ENCODE peak calls at places on chromosomes 16 and 17, in ten cellular contexts. One of them, this sample, is unnamed.

GRCh38 chr16:49921106-49921505 is 65.2 kb upstream of the ZNF423 start:
- DNase-seq in stomach: no peak
- DNase-seq in H9: no peak
- DNase-seq in CD8-positive, alpha-beta T cell: no peak
- DNase-seq in GM12865: no peak
- DNase-seq in endothelial cell: no peak
- DNase-seq in transverse colon: no peak
- DNase-seq in BJ: no peak
- DNase-seq in left ventricle myocardium inferior: no peak
- DNase-seq in uterus: no peak
- DNase-seq in this sample: no peak

GRCh38 chr16:58086381-58087208 is 42.6 kb downstream of the CFAP20 start:
- DNase-seq in stomach: no peak
- DNase-seq in transverse colon: no peak
- DNase-seq in uterus: no peak
- DNase-seq in H9: no peak
- DNase-seq in GM12865: no peak
- DNase-seq in BJ: no peak
- DNase-seq in endothelial cell: no peak
- DNase-seq in CD8-positive, alpha-beta T cell: no peak
- DNase-seq in left ventricle myocardium inferior: no peak
- DNase-seq in this sample: no peak

GRCh38 chr16:88527186-88527936 is 42.8 kb upstream of the ZC3H18 start:
- DNase-seq in transverse colon: peak; percentile 71
- DNase-seq in CD8-positive, alpha-beta T cell: peak; percentile 81
- DNase-seq in uterus: peak; percentile 64
- DNase-seq in endothelial cell: peak; percentile 85
- DNase-seq in stomach: peak; percentile 88
- DNase-seq in BJ: no peak
- DNase-seq in H9: peak; percentile 81
- DNase-seq in left ventricle myocardium inferior: peak; percentile 68
- DNase-seq in GM12865: peak; percentile 70
- DNase-seq in this sample: peak; percentile 74

GRCh38 chr17:68197091-68197996 is 50.5 kb upstream of the AMZ2 start:
- DNase-seq in CD8-positive, alpha-beta T cell: peak; percentile 65
- DNase-seq in BJ: no peak
- DNase-seq in uterus: no peak
- DNase-seq in GM12865: no peak
- DNase-seq in transverse colon: peak; percentile 36
- DNase-seq in left ventricle myocardium inferior: peak; percentile 21
- DNase-seq in H9: peak; percentile 73
- DNase-seq in endothelial cell: peak; percentile 20
- DNase-seq in stomach: no peak
- DNase-seq in this sample: no peak

GRCh38 chr17:82884923-82885322 is 45.1 kb upstream of the ZNF750 start:
- DNase-seq in transverse colon: peak; percentile 36
- DNase-seq in BJ: no peak
- DNase-seq in left ventricle myocardium inferior: no peak
- DNase-seq in stomach: no peak
- DNase-seq in CD8-positive, alpha-beta T cell: peak; percentile 78
- DNase-seq in uterus: no peak
- DNase-seq in GM12865: peak; percentile 21
- DNase-seq in endothelial cell: no peak
- DNase-seq in H9: no peak
- DNase-seq in this sample: no peak

GRCh38 chr17:30207655-30208054 is 27.8 kb downstream of the SLC6A4 start:
- DNase-seq in left ventricle myocardium inferior: no peak
- DNase-seq in GM12865: no peak
- DNase-seq in CD8-positive, alpha-beta T cell: no peak
- DNase-seq in H9: peak; percentile 26
- DNase-seq in endothelial cell: no peak
- DNase-seq in stomach: no peak
- DNase-seq in uterus: no peak
- DNase-seq in transverse colon: no peak
- DNase-seq in BJ: no peak
- DNase-seq in this sample: no peak

GRCh38 chr16:3022208-3022696 is 1.5 kb downstream of the HCFC1R1 start:
- DNase-seq in CD8-positive, alpha-beta T cell: peak; percentile 77
- DNase-seq in stomach: peak; percentile 91
- DNase-seq in endothelial cell: peak; percentile 61
- DNase-seq in left ventricle myocardium inferior: peak; percentile 88
- DNase-seq in BJ: peak; percentile 75
- DNase-seq in GM12865: no peak
- DNase-seq in transverse colon: peak; percentile 88
- DNase-seq in uterus: peak; percentile 95
- DNase-seq in H9: peak; percentile 90
- DNase-seq in this sample: peak; percentile 86

GRCh38 chr16:59591480-59591879 is 857.4 kb upstream of the GOT2 start:
- DNase-seq in H9: no peak
- DNase-seq in CD8-positive, alpha-beta T cell: no peak
- DNase-seq in stomach: no peak
- DNase-seq in transverse colon: no peak
- DNase-seq in left ventricle myocardium inferior: no peak
- DNase-seq in uterus: no peak
- DNase-seq in GM12865: no peak
- DNase-seq in endothelial cell: no peak
- DNase-seq in BJ: no peak
- DNase-seq in this sample: no peak

GRCh38 chr17:72510454-72511016 is 389.7 kb downstream of the SOX9 start:
- DNase-seq in stomach: no peak
- DNase-seq in left ventricle myocardium inferior: no peak
- DNase-seq in transverse colon: no peak
- DNase-seq in GM12865: peak; percentile 69
- DNase-seq in CD8-positive, alpha-beta T cell: no peak
- DNase-seq in uterus: no peak
- DNase-seq in BJ: no peak
- DNase-seq in H9: no peak
- DNase-seq in endothelial cell: no peak
- DNase-seq in this sample: peak; percentile 59

GRCh38 chr17:81135503-81136283 is 29.6 kb upstream of the PVALEF start:
- DNase-seq in endothelial cell: no peak
- DNase-seq in left ventricle myocardium inferior: no peak
- DNase-seq in transverse colon: no peak
- DNase-seq in BJ: no peak
- DNase-seq in uterus: no peak
- DNase-seq in GM12865: no peak
- DNase-seq in stomach: no peak
- DNase-seq in H9: no peak
- DNase-seq in CD8-positive, alpha-beta T cell: no peak
- DNase-seq in this sample: no peak

GRCh38 chr16:66069576-66069975 is 296.9 kb upstream of the CDH5 start:
- DNase-seq in CD8-positive, alpha-beta T cell: no peak
- DNase-seq in H9: no peak
- DNase-seq in BJ: no peak
- DNase-seq in transverse colon: no peak
- DNase-seq in uterus: no peak
- DNase-seq in stomach: no peak
- DNase-seq in endothelial cell: no peak
- DNase-seq in GM12865: no peak
- DNase-seq in left ventricle myocardium inferior: no peak
- DNase-seq in this sample: no peak

GRCh38 chr16:3509470-3509928 is 8.7 kb downstream of the CLUAP1 start:
- DNase-seq in uterus: no peak
- DNase-seq in CD8-positive, alpha-beta T cell: peak; percentile 90
- DNase-seq in BJ: no peak
- DNase-seq in stomach: peak; percentile 49
- DNase-seq in GM12865: peak; percentile 91
- DNase-seq in transverse colon: peak; percentile 63
- DNase-seq in left ventricle myocardium inferior: no peak
- DNase-seq in endothelial cell: no peak
- DNase-seq in H9: peak; percentile 5
- DNase-seq in this sample: no peak

GRCh38 chr16:48676836-48677235 is 66.9 kb upstream of the N4BP1 start:
- DNase-seq in stomach: no peak
- DNase-seq in BJ: no peak
- DNase-seq in transverse colon: no peak
- DNase-seq in left ventricle myocardium inferior: no peak
- DNase-seq in uterus: no peak
- DNase-seq in H9: no peak
- DNase-seq in endothelial cell: no peak
- DNase-seq in CD8-positive, alpha-beta T cell: no peak
- DNase-seq in GM12865: no peak
- DNase-seq in this sample: peak; percentile 32

GRCh38 chr16:64629622-64630021 is 492.2 kb downstream of the CDH11 start:
- DNase-seq in H9: no peak
- DNase-seq in endothelial cell: no peak
- DNase-seq in uterus: no peak
- DNase-seq in stomach: no peak
- DNase-seq in left ventricle myocardium inferior: no peak
- DNase-seq in transverse colon: no peak
- DNase-seq in BJ: no peak
- DNase-seq in CD8-positive, alpha-beta T cell: no peak
- DNase-seq in GM12865: no peak
- DNase-seq in this sample: no peak

GRCh38 chr17:42347198-42347597 is 41.0 kb downstream of the STAT3 start:
- DNase-seq in transverse colon: peak; percentile 44
- DNase-seq in endothelial cell: no peak
- DNase-seq in H9: no peak
- DNase-seq in BJ: peak; percentile 79
- DNase-seq in CD8-positive, alpha-beta T cell: no peak
- DNase-seq in uterus: peak; percentile 91
- DNase-seq in GM12865: no peak
- DNase-seq in stomach: peak; percentile 67
- DNase-seq in left ventricle myocardium inferior: no peak
- DNase-seq in this sample: no peak

GRCh38 chr16:49620158-49620867 is 235.6 kb downstream of the ZNF423 start:
- DNase-seq in CD8-positive, alpha-beta T cell: no peak
- DNase-seq in GM12865: no peak
- DNase-seq in transverse colon: peak; percentile 31
- DNase-seq in BJ: no peak
- DNase-seq in endothelial cell: no peak
- DNase-seq in uterus: peak; percentile 75
- DNase-seq in left ventricle myocardium inferior: peak; percentile 84
- DNase-seq in stomach: peak; percentile 72
- DNase-seq in H9: peak; percentile 24
- DNase-seq in this sample: peak; percentile 86

GRCh38 chr16:27625050-27625697 is 75.2 kb downstream of the KATNIP start:
- DNase-seq in left ventricle myocardium inferior: no peak
- DNase-seq in H9: no peak
- DNase-seq in endothelial cell: no peak
- DNase-seq in GM12865: no peak
- DNase-seq in BJ: no peak
- DNase-seq in CD8-positive, alpha-beta T cell: no peak
- DNase-seq in transverse colon: peak; percentile 45
- DNase-seq in uterus: no peak
- DNase-seq in stomach: no peak
- DNase-seq in this sample: no peak
- TF ChIP-seq CTCF in left ventricle myocardium inferior: no peak
- TF ChIP-seq CTCF in H9: no peak
- TF ChIP-seq CTCF in endothelial cell: no peak
- TF ChIP-seq CTCF in GM12865: no peak
- TF ChIP-seq CTCF in BJ: no peak
- TF ChIP-seq CTCF in CD8-positive, alpha-beta T cell: no peak
- TF ChIP-seq CTCF in transverse colon: no peak
- TF ChIP-seq CTCF in uterus: no peak
- TF ChIP-seq CTCF in stomach: no peak
- TF ChIP-seq CTCF in this sample: no peak

GRCh38 chr16:86704516-86704915 is 126.2 kb downstream of the FOXL1 start:
- DNase-seq in GM12865: no peak
- DNase-seq in BJ: no peak
- DNase-seq in left ventricle myocardium inferior: no peak
- DNase-seq in endothelial cell: no peak
- DNase-seq in H9: no peak
- DNase-seq in uterus: no peak
- DNase-seq in stomach: no peak
- DNase-seq in CD8-positive, alpha-beta T cell: no peak
- DNase-seq in transverse colon: no peak
- DNase-seq in this sample: no peak
- TF ChIP-seq CTCF in GM12865: no peak
- TF ChIP-seq CTCF in BJ: no peak
- TF ChIP-seq CTCF in left ventricle myocardium inferior: no peak
- TF ChIP-seq CTCF in endothelial cell: no peak
- TF ChIP-seq CTCF in H9: no peak
- TF ChIP-seq CTCF in uterus: no peak
- TF ChIP-seq CTCF in stomach: no peak
- TF ChIP-seq CTCF in CD8-positive, alpha-beta T cell: no peak
- TF ChIP-seq CTCF in transverse colon: no peak
- TF ChIP-seq CTCF in this sample: no peak

DNA sequence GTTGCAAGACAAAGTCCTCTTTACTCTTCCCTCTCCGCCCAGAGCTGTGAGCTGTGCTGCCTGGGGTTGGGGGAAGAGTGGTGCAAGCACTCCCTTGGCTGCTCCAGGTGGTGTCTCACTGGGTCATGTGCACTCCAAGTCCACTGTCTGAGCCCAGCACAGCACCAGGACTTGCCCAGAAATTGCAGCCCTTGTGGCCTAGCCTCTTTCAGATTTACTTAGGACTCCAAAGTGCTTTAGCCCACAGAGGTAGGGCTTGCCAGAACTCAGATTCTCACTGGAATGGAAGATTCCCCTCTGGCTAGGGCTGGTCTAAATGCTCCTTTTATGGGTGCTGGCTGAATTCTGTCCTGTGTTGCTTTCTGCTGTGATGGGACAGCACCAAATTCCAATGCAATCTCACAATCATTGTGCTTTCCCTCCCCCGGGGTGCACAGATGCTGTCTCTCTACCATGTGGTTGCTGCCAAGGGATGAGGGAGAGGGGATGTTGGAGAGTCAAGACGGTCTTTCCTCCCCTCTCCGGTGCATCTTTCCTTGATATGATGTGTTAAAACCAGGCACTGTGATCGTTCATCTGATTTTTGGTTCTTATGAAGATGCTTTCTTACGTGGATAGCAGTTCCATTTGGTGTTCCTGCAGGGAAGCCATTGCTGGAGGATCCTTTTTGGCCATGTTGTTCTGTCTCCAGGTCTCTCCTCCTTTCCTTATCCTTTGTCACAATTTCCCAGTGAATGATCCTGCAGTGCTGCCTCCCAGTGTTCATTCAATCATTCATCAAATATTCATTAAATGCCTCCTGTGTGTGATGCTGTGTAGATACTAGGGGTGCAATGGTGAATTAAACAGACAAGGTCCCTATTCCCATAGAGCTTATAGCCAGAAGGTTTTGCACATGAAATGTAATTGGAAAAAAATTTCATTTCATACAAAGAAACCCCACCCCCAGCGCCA is 216.3 kb downstream of the SPECC1 start:
- DNase-seq in H9: no peak
- DNase-seq in BJ: no peak
- DNase-seq in CD8-positive, alpha-beta T cell: no peak
- DNase-seq in transverse colon: no peak
- DNase-seq in left ventricle myocardium inferior: no peak
- DNase-seq in GM12865: no peak
- DNase-seq in uterus: no peak
- DNase-seq in stomach: no peak
- DNase-seq in endothelial cell: no peak
- DNase-seq in this sample: no peak
- TF ChIP-seq CTCF in H9: peak; percentile 12
- TF ChIP-seq CTCF in BJ: peak; percentile 11
- TF ChIP-seq CTCF in CD8-positive, alpha-beta T cell: no peak
- TF ChIP-seq CTCF in transverse colon: no peak
- TF ChIP-seq CTCF in left ventricle myocardium inferior: no peak
- TF ChIP-seq CTCF in GM12865: no peak
- TF ChIP-seq CTCF in uterus: no peak
- TF ChIP-seq CTCF in stomach: no peak
- TF ChIP-seq CTCF in endothelial cell: no peak
- TF ChIP-seq CTCF in this sample: no peak

DNA sequence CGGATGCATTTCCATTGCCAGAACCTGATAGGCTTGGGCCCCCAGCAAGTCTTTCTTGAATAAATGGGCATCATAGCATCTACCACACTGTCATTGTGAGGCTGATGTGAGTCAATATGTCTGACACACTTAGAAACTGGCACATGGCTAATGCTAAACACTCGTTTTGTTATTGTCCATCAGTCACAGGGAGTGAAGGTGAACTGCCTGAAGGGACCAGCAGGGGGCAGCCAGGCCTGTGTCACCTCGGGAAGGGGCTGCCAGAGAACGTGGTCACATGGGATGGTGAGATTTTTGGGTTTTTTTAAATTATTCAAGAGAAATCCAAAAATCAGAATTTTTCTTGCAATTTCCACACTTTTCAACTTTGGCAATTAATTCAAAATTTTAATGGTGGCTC is 831 bp upstream of the RCVRN start:
- DNase-seq in uterus: no peak
- DNase-seq in transverse colon: no peak
- DNase-seq in CD8-positive, alpha-beta T cell: no peak
- DNase-seq in endothelial cell: peak; percentile 63
- DNase-seq in left ventricle myocardium inferior: peak; percentile 49
- DNase-seq in GM12865: peak; percentile 40
- DNase-seq in BJ: no peak
- DNase-seq in H9: peak; percentile 79
- DNase-seq in stomach: no peak
- DNase-seq in this sample: peak; percentile 55
- TF ChIP-seq CTCF in uterus: peak; percentile 25
- TF ChIP-seq CTCF in transverse colon: peak; percentile 38
- TF ChIP-seq CTCF in CD8-positive, alpha-beta T cell: peak; percentile 31
- TF ChIP-seq CTCF in endothelial cell: peak; percentile 76
- TF ChIP-seq CTCF in left ventricle myocardium inferior: peak; percentile 66
- TF ChIP-seq CTCF in GM12865: peak; percentile 72
- TF ChIP-seq CTCF in BJ: peak; percentile 49
- TF ChIP-seq CTCF in H9: peak; percentile 82
- TF ChIP-seq CTCF in stomach: no peak
- TF ChIP-seq CTCF in this sample: peak; percentile 88

This sample was measured in NB4.